ENCODE peak calls at places on chromosomes 16 and 17, in four cellular contexts. X, U, L and H are unnamed samples.

GRCh38 chr17:67390646-67391480 is 13.8 kb downstream of the PITPNC1 start:
- DNase-seq in U (peak), X (no peak), L (peak), H (no peak)

GRCh38 chr16:85173077-85173980 is 61.1 kb upstream of the CIBAR2 start:
- DNase-seq in X (no peak), U (no peak), L (no peak), H (no peak)

GRCh38 chr17:50848691-50849090 is 13.3 kb downstream of the WFIKKN2 start:
- DNase-seq in L (no peak), X (no peak), U (no peak), H (no peak)

GRCh38 chr17:29615048-29615385 is 7.7 kb downstream of the CORO6 start:
- DNase-seq in L (peak), X (peak), U (peak), H (no peak)

GRCh38 chr16:58419241-58420012 is 27.2 kb downstream of the GINS3 start:
- DNase-seq in L (no peak), X (no peak), U (no peak), H (no peak)

GRCh38 chr17:82909322-82909904 is 69.6 kb upstream of the ZNF750 start:
- DNase-seq in U (no peak), L (no peak), X (peak), H (no peak)

GRCh38 chr17:64698725-64699124 is 36.6 kb upstream of the SMURF2 start:
- DNase-seq in X (no peak), L (no peak), U (no peak), H (no peak)

GRCh38 chr16:922051-922450 is 48.7 kb downstream of the LMF1 start:
- DNase-seq in U (no peak), X (no peak), L (no peak), H (no peak)

GRCh38 chr17:14123579-14124278 is 54.4 kb downstream of the COX10 start:
- DNase-seq in L (no peak), X (no peak), U (no peak), H (no peak)

GRCh38 chr16:28904828-28905227 is 20.2 kb downstream of the RABEP2 start:
- DNase-seq in L (no peak), U (no peak), X (no peak), H (no peak)

GRCh38 chr17:80964859-80965580 is 26.6 kb upstream of the CHMP6 start:
- DNase-seq in X (no peak), U (no peak), L (no peak), H (no peak)

GRCh38 chr17:52297230-52298010 is 138.9 kb upstream of the CA10 start:
- DNase-seq in L (no peak), X (no peak), U (no peak), H (no peak)

GRCh38 chr17:4998027-4998665 is 396 bp downstream of the KIF1C start:
- DNase-seq in X (no peak), U (peak), L (no peak), H (peak)

GRCh38 chr16:49440156-49441065 is 66.8 kb downstream of the C16orf78 start:
- DNase-seq in U (no peak), X (no peak), L (no peak), H (no peak)

GRCh38 chr17:72479113-72479512 is 358.3 kb downstream of the SOX9 start:
- DNase-seq in U (no peak), X (no peak), L (no peak), H (no peak)
- TF ChIP-seq CTCF in U (no peak), X (no peak), L (no peak), H (no peak)

GRCh38 chr16:88672776-88673175 is 9.9 kb upstream of the MVD start:
- DNase-seq in X (peak), L (no peak), U (peak), H (no peak)
- TF ChIP-seq CTCF in X (no peak), L (no peak), U (peak), H (no peak)

GRCh38 chr17:42334667-42335066 is 46.4 kb downstream of the STAT5A start:
- DNase-seq in X (no peak), L (no peak), U (no peak), H (no peak)
- TF ChIP-seq CTCF in X (no peak), L (no peak), U (no peak), H (no peak)

DNA sequence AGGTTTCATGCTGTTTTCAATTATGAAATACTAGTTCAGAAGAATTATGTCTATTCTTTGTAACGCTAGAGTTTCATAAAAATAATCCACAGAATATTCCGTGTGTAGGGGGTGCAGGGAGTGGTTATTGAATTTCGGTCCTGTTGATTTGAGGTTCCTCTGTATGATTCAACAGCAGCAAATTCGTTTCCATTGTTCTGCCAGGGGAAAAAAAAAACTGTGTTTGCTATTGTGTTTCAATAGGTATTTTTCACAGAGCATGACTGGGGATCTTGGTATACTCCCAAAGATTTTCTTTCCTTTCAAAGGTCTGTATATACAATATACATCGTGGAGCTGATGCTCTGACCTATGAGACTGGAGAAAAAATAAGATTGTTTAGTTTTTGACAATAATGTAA is 15.8 kb downstream of the SHISA9 start:
- DNase-seq in X (no peak), L (no peak), U (no peak), H (no peak)
- TF ChIP-seq CTCF in X (no peak), L (no peak), U (no peak), H (no peak)

GRCh38 chr16:27486344-27486743 is 63.4 kb downstream of the GTF3C1 start:
- DNase-seq in U (no peak), L (no peak), X (no peak), H (no peak)

GRCh38 chr16:27485811-27486210 is 63.9 kb downstream of the GTF3C1 start:
- DNase-seq in L (no peak), U (no peak), X (no peak), H (no peak)

GRCh38 chr16:27489421-27489820 is 60.3 kb downstream of the GTF3C1 start:
- DNase-seq in X (no peak), L (no peak), U (no peak), H (no peak)

GRCh38 chr16:27485126-27485525 is 64.6 kb downstream of the GTF3C1 start:
- DNase-seq in L (no peak), X (no peak), U (no peak), H (no peak)

GRCh38 chr16:27486760-27487159 is 63.0 kb downstream of the GTF3C1 start:
- DNase-seq in L (no peak), X (no peak), U (no peak), H (no peak)
- TF ChIP-seq CTCF in L (no peak), X (no peak), U (no peak), H (no peak)

DNA sequence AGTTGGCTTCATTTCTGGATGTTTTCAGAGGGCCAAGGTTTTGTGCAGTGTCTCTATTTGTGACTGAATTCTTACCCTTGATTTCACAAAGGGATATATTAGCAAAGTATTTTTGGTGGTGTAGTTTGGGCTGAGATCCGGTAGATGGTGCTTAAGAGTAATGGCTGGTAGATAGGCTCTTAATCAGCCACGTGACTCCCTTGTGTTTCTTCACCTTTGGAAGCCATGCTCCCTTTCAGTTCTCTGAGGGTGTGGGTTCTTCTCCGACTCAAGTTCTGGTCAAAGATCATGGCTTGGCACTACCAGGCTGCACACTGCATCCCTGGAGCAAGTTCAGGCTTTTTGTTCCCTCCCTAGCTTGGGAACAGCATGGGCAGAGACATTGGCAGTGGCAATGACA is 887.3 kb downstream of the CDH8 start:
- DNase-seq in X (no peak), U (no peak), L (no peak), H (no peak)
- TF ChIP-seq CTCF in X (no peak), U (no peak), L (no peak), H (no peak)